ENCODE peak calls at places on chromosomes 12 and 14, in six cellular contexts. R is Daoy; M is hypothalamus; L is CD4-positive, CD25-positive, alpha-beta regulatory T cell; X is WTC11; B is T-helper 2 cell. N is an unnamed sample.

GRCh38 chr12:122028165-122028591 is 6.5 kb downstream of the BCL7A start:
- DNase-seq in M (no peak), B (no peak), X (no peak), R (no peak), L (no peak), N (no peak)

GRCh38 chr12:98345308-98345876 is 170.0 kb upstream of the TMPO start:
- DNase-seq in X (no peak), L (no peak), B (no peak), M (no peak), R (no peak), N (no peak)

GRCh38 chr12:2955888-2956287 is 3.3 kb upstream of the TEAD4 start:
- DNase-seq in R (no peak), X (no peak), M (no peak), B (no peak), L (no peak), N (no peak)

GRCh38 chr14:92502541-92503286 is 10.9 kb upstream of the RIN3 start:
- DNase-seq in B (no peak), M (no peak), R (no peak), L (no peak), X (no peak), N (peak; percentile 29)

GRCh38 chr12:119807380-119807779 is 69.7 kb downstream of the CIT start:
- DNase-seq in X (no peak), B (no peak), R (no peak), M (no peak), L (no peak), N (no peak)

GRCh38 chr12:1605129-1606020 is 11.0 kb upstream of the FBXL14 start:
- DNase-seq in M (peak; percentile 69), R (peak; percentile 86), L (peak; percentile 72), B (peak; percentile 47), X (peak; percentile 48), N (peak; percentile 87)

GRCh38 chr12:132921685-132922084 is 34.3 kb upstream of the CHFR start:
- DNase-seq in L (no peak), X (peak; percentile 36), M (no peak), B (no peak), R (no peak), N (peak; percentile 74)

GRCh38 chr12:124100572-124101178 is 127.7 kb downstream of the ZNF664 start:
- DNase-seq in B (no peak), L (no peak), X (no peak), M (no peak), R (no peak), N (no peak)

GRCh38 chr12:63294327-63294632 is 143.3 kb upstream of the AVPR1A start:
- DNase-seq in L (no peak), M (no peak), B (no peak), R (peak; percentile 83), X (no peak), N (no peak)

GRCh38 chr12:124565071-124565491 is 2.3 kb downstream of the NCOR2 start:
- DNase-seq in L (no peak), R (peak; percentile 40), B (no peak), M (peak; percentile 62), X (no peak), N (peak; percentile 88)